ENCODE peak calls at places on chromosomes 16 and 17, in nine cellular contexts. O, S, C, P, X, D, T, K and L are unnamed samples. For H3K4me1, the result is how much of the 10 kb centered on the place peaks cover.

GRCh38 chr16:77581706-77582105 is 140.6 kb upstream of the NUDT7 start:
- DNase-seq in P (no peak), S (no peak), T (peak), O (no peak), K (no peak), C (no peak), D (no peak), X (no peak), L (no peak)

GRCh38 chr16:71781741-71782140 is 26.9 kb downstream of the AP1G1 start:
- DNase-seq in C (no peak), P (no peak), O (no peak), S (no peak), X (no peak), T (peak), D (no peak), K (no peak), L (no peak)

GRCh38 chr17:13418891-13419290 is 182.8 kb downstream of the HS3ST3A1 start:
- DNase-seq in X (no peak), K (no peak), S (no peak), D (no peak), T (no peak), O (no peak), C (no peak), P (no peak), L (no peak)

GRCh38 chr17:73835605-73836004 is 191.4 kb upstream of the SDK2 start:
- DNase-seq in D (no peak), S (no peak), K (no peak), X (no peak), T (no peak), P (no peak), O (no peak), C (no peak), L (no peak)

GRCh38 chr16:86768999-86769398 is 190.7 kb downstream of the FOXL1 start:
- DNase-seq in P (no peak), S (no peak), T (peak), X (no peak), C (no peak), D (no peak), K (no peak), O (no peak), L (peak)

GRCh38 chr16:31085873-31086628 is 2.7 kb downstream of the PRSS53 start:
- DNase-seq in C (no peak), D (no peak), O (no peak), S (no peak), X (no peak), K (no peak), T (no peak), P (no peak), L (peak)

GRCh38 chr17:40526668-40527067 is 25.2 kb upstream of the TNS4 start:
- DNase-seq in K (no peak), P (peak), D (peak), C (no peak), O (no peak), X (no peak), T (no peak), S (no peak), L (no peak)

GRCh38 chr17:48131216-48131824 is 23.8 kb downstream of the SNX11 start:
- DNase-seq in D (peak), C (peak), P (peak), K (no peak), O (peak), X (no peak), S (peak), T (peak), L (no peak)

GRCh38 chr17:18167421-18167820 is 16.2 kb upstream of the ALKBH5 start:
- DNase-seq in C (no peak), K (no peak), S (no peak), O (no peak), X (no peak), P (no peak), T (no peak), D (no peak), L (no peak)

GRCh38 chr17:70535986-70536385 is 366.7 kb downstream of the KCNJ2 start:
- DNase-seq in X (no peak), S (no peak), C (no peak), O (no peak), P (peak), T (peak), D (no peak), K (no peak), L (no peak)

GRCh38 chr17:75346906-75347305 is 57.7 kb upstream of the SLC25A19 start:
- DNase-seq in K (no peak), P (peak), S (no peak), D (no peak), O (no peak), C (no peak), X (no peak), T (peak), L (no peak)

GRCh38 chr17:41917192-41917591 is 1.6 kb downstream of the ACLY start:
- DNase-seq in D (no peak), X (no peak), K (no peak), O (no peak), P (peak), C (no peak), S (no peak), T (peak), L (no peak)

GRCh38 chr17:82851381-82851780 is 11.6 kb upstream of the ZNF750 start:
- DNase-seq in T (no peak), P (no peak), K (no peak), X (peak), S (no peak), D (no peak), C (no peak), O (no peak), L (peak)

GRCh38 chr16:72298947-72299346 is 127.0 kb upstream of the PMFBP1 start:
- DNase-seq in T (no peak), C (no peak), K (no peak), D (no peak), S (no peak), O (no peak), P (no peak), X (no peak), L (no peak)

GRCh38 chr16:2981899-2982250 is 1.6 kb upstream of the PKMYT1 start:
- DNase-seq in P (no peak), S (no peak), C (no peak), K (no peak), D (no peak), X (no peak), O (no peak), T (no peak), L (no peak)

GRCh38 chr16:83113317-83113716 is 486.5 kb downstream of the CDH13 start:
- DNase-seq in S (no peak), C (no peak), K (no peak), P (peak), X (peak), D (no peak), O (no peak), T (no peak), L (no peak)

GRCh38 chr17:50621562-50621961 is 13.1 kb upstream of the ABCC3 start:
- DNase-seq in K (no peak), T (peak), S (no peak), O (no peak), D (no peak), P (peak), X (no peak), C (no peak), L (no peak)
- H3K4me1 ChIP-seq in K (under half), T (under half), S (under half), O (under half), D (under half), P (under half), X (under half), C (under half), L (under half)

GRCh38 chr17:32141690-32142037 is 638 bp upstream of the RHOT1 start:
- DNase-seq in C (no peak), O (no peak), T (no peak), P (no peak), K (no peak), D (no peak), S (no peak), X (no peak), L (no peak)
- H3K4me1 ChIP-seq in C (under half), O (under half), T (under half), P (under half), K (under half), D (under half), S (under half), X (under half), L (under half)

GRCh38 chr17:2214887-2215615 is 88.5 kb downstream of the SMG6 start:
- DNase-seq in O (no peak), X (no peak), P (peak), S (no peak), D (peak), K (no peak), C (peak), T (peak), L (peak)
- H3K4me1 ChIP-seq in O (under half), X (under half), P (half or more), S (under half), D (half or more), K (under half), C (under half), T (under half), L (under half)

GRCh38 chr17:72405662-72406230 is 284.9 kb downstream of the SOX9 start:
- DNase-seq in X (no peak), C (no peak), S (no peak), D (no peak), O (no peak), P (no peak), T (no peak), K (no peak), L (no peak)
- H3K4me1 ChIP-seq in X (under half), C (under half), S (under half), D (under half), O (under half), P (under half), T (under half), K (under half), L (under half)